ENCODE peak calls at places on chromosome 4, in five cellular contexts. P, S, H, K and V are unnamed samples.

GRCh38 chr4:2262944-2263250 is 988 bp upstream of the MXD4 start:
- DNase-seq in P (no peak), S (no peak), H (no peak), K (no peak), V (no peak)

GRCh38 chr4:71074452-71075299 is 81.2 kb downstream of the DCK start:
- DNase-seq in P (no peak), S (no peak), H (no peak), K (no peak), V (no peak)

GRCh38 chr4:80608285-80608980 is 272.9 kb downstream of the CFAP299 start:
- DNase-seq in P (peak; percentile 16), S (peak; percentile 11), H (no peak), K (no peak), V (no peak)

GRCh38 chr4:139024686-139025085 is 9.1 kb downstream of the NOCT start:
- DNase-seq in P (no peak), S (no peak), H (no peak), K (no peak), V (no peak)

GRCh38 chr4:110486226-110486625 is 10.3 kb downstream of the ENPEP start:
- DNase-seq in P (no peak), S (no peak), H (no peak), K (no peak), V (no peak)

GRCh38 chr4:1807258-1807777 is 14.2 kb downstream of the FGFR3 start:
- DNase-seq in P (no peak), S (no peak), H (no peak), K (no peak), V (no peak)

GRCh38 chr4:25656031-25656430 is 380 bp downstream of the SLC34A2 start:
- DNase-seq in P (no peak), S (no peak), H (no peak), K (no peak), V (no peak)

GRCh38 chr4:38753021-38753806 is 29.6 kb downstream of the TLR10 start:
- DNase-seq in P (peak; percentile 97), S (peak; percentile 90), H (no peak), K (peak; percentile 52), V (no peak)

GRCh38 chr4:143558823-143559756 is 45.6 kb downstream of the SMARCA5 start:
- DNase-seq in P (peak; percentile 41), S (no peak), H (peak; percentile 65), K (peak; percentile 65), V (peak; percentile 69)

GRCh38 chr4:174496631-174497442 is 25.5 kb downstream of the HPGD start:
- DNase-seq in P (no peak), S (no peak), H (no peak), K (no peak), V (no peak)

GRCh38 chr4:2940267-2941137 is 22.7 kb downstream of the NOP14 start:
- DNase-seq in P (no peak), S (no peak), H (no peak), K (no peak), V (no peak)

GRCh38 chr4:156948133-156948532 is 23.5 kb downstream of the PDGFC start:
- DNase-seq in P (no peak), S (no peak), H (no peak), K (no peak), V (no peak)

GRCh38 chr4:23297327-23297726 is 592.5 kb downstream of the PPARGC1A start:
- DNase-seq in P (no peak), S (no peak), H (no peak), K (no peak), V (no peak)

GRCh38 chr4:17165256-17165655 is 266.8 kb upstream of the LDB2 start:
- DNase-seq in P (no peak), S (no peak), H (no peak), K (no peak), V (no peak)

GRCh38 chr4:109009909-109010308 is 247.1 kb upstream of the ETNPPL start:
- DNase-seq in P (peak; percentile 52), S (peak; percentile 41), H (no peak), K (no peak), V (no peak)

GRCh38 chr4:89438102-89438831 is 130.7 kb upstream of the GPRIN3 start:
- DNase-seq in P (peak; percentile 22), S (peak; percentile 21), H (peak; percentile 51), K (no peak), V (peak; percentile 19)

GRCh38 chr4:181650033-181650825 is 593.0 kb upstream of the TENM3 start:
- DNase-seq in P (no peak), S (no peak), H (no peak), K (no peak), V (no peak)

GRCh38 chr4:55838356-55838755 is 15.1 kb upstream of the EXOC1 start:
- DNase-seq in P (peak; percentile 22), S (no peak), H (no peak), K (no peak), V (no peak)

GRCh38 chr4:76801621-76802545 is 96.1 kb downstream of the SOWAHB start:
- DNase-seq in P (no peak), S (no peak), H (no peak), K (peak; percentile 20), V (no peak)

GRCh38 chr4:100422911-100423310 is 94.9 kb downstream of the EMCN start:
- DNase-seq in P (no peak), S (no peak), H (no peak), K (no peak), V (no peak)

GRCh38 chr4:71867598-71867997 is 83.7 kb upstream of the GC start:
- DNase-seq in P (no peak), S (no peak), H (no peak), K (no peak), V (no peak)

GRCh38 chr4:122525865-122526264 is 69.3 kb upstream of the IL2 start:
- DNase-seq in P (no peak), S (no peak), H (no peak), K (no peak), V (no peak)

GRCh38 chr4:178275671-178276360 is 833.6 kb upstream of the AGA start:
- DNase-seq in P (no peak), S (no peak), H (no peak), K (no peak), V (no peak)

GRCh38 chr4:178917756-178918155 is 1475.5 kb upstream of the AGA start:
- DNase-seq in P (no peak), S (no peak), H (no peak), K (no peak), V (no peak)

GRCh38 chr4:8427761-8428287 is 12.7 kb downstream of the ACOX3 start:
- DNase-seq in P (peak; percentile 46), S (no peak), H (no peak), K (no peak), V (peak; percentile 28)

GRCh38 chr4:47538516-47538915 is 53.4 kb downstream of the ATP10D start:
- DNase-seq in P (no peak), S (no peak), H (no peak), K (no peak), V (no peak)

GRCh38 chr4:4430492-4431195 is 43.7 kb downstream of the NSG1 start:
- DNase-seq in P (peak; percentile 91), S (peak; percentile 80), H (peak; percentile 52), K (peak; percentile 74), V (no peak)

GRCh38 chr4:36281384-36282106 is at the start of gene DTHD1:
- DNase-seq in P (no peak), S (no peak), H (peak; percentile 43), K (no peak), V (no peak)

GRCh38 chr4:156976147-156976546 is 4.5 kb upstream of the PDGFC start:
- DNase-seq in P (peak; percentile 73), S (peak; percentile 83), H (no peak), K (no peak), V (no peak)

GRCh38 chr4:174284181-174284886 is 623 bp downstream of the CEP44 start:
- DNase-seq in P (peak; percentile 43), S (no peak), H (no peak), K (no peak), V (no peak)

GRCh38 chr4:20859097-20859781 is 159.0 kb downstream of the PACRGL start:
- DNase-seq in P (no peak), S (no peak), H (no peak), K (no peak), V (no peak)

GRCh38 chr4:1798530-1799363 is 5.7 kb downstream of the FGFR3 start:
- DNase-seq in P (no peak), S (no peak), H (no peak), K (no peak), V (no peak)

GRCh38 chr4:111923786-111924185 is 221.5 kb upstream of the FAM241A start:
- DNase-seq in P (peak; percentile 44), S (no peak), H (no peak), K (no peak), V (no peak)

GRCh38 chr4:94127707-94128328 is 79.8 kb upstream of the SMARCAD1 start:
- DNase-seq in P (no peak), S (peak; percentile 14), H (no peak), K (no peak), V (no peak)

GRCh38 chr4:95560791-95561190 is 12.0 kb upstream of the UNC5C start:
- DNase-seq in P (no peak), S (no peak), H (no peak), K (no peak), V (no peak)

GRCh38 chr4:162685401-162685800 is 481.3 kb downstream of the NAF1 start:
- DNase-seq in P (no peak), S (no peak), H (no peak), K (no peak), V (no peak)

GRCh38 chr4:600850-601515 is 24.4 kb upstream of the PDE6B start:
- DNase-seq in P (no peak), S (no peak), H (peak; percentile 31), K (no peak), V (no peak)

GRCh38 chr4:1075266-1075665 is 38.1 kb downstream of the RNF212 start:
- DNase-seq in P (no peak), S (no peak), H (no peak), K (no peak), V (no peak)

GRCh38 chr4:98338761-98339438 is 77.7 kb downstream of the RAP1GDS1 start:
- DNase-seq in P (no peak), S (no peak), H (no peak), K (no peak), V (no peak)